ENCODE peak calls at places on chromosomes 11 and 22, in ten cellular contexts. One of them, this sample, is unnamed.

GRCh38 chr11:61869636-61870428 is 21.5 kb downstream of the FADS3 start:
- DNase-seq in HEK293T: no peak
- DNase-seq in skeletal muscle cell: no peak
- DNase-seq in HTR-8/SVneo: no peak
- DNase-seq in Kasumi-1: no peak
- DNase-seq in upper lobe of right lung: no peak
- DNase-seq in activated T-helper 1 cell treated with anti-CD3 and anti-CD28 coated beads, Interleukin-12 subunit alpha, Interleukin-12 subunit beta, Interleukin-2, Interleukin-4 antibody, amounts not matched to agents 30 ng/mL and 10 ng/mL and 1 ng/mL, durations not matched to agents 14 hours and 24 hours and 36 hours: no peak
- DNase-seq in neural progenitor cell: peak; percentile 28
- DNase-seq in endothelial cell: no peak
- DNase-seq in stimulated activated CD4-positive, alpha-beta T cell treated with anti-CD3 and anti-CD28 coated beads, Interleukin-2, amount 100 ng/mL, for 48 hours: no peak
- DNase-seq in this sample: no peak

GRCh38 chr22:43967069-43967468 is 11.8 kb downstream of the SAMM50 start:
- DNase-seq in HEK293T: no peak
- DNase-seq in skeletal muscle cell: no peak
- DNase-seq in HTR-8/SVneo: no peak
- DNase-seq in Kasumi-1: no peak
- DNase-seq in upper lobe of right lung: no peak
- DNase-seq in activated T-helper 1 cell treated with anti-CD3 and anti-CD28 coated beads, Interleukin-12 subunit alpha, Interleukin-12 subunit beta, Interleukin-2, Interleukin-4 antibody, amounts not matched to agents 30 ng/mL and 10 ng/mL and 1 ng/mL, durations not matched to agents 14 hours and 24 hours and 36 hours: no peak
- DNase-seq in neural progenitor cell: no peak
- DNase-seq in endothelial cell: no peak
- DNase-seq in stimulated activated CD4-positive, alpha-beta T cell treated with anti-CD3 and anti-CD28 coated beads, Interleukin-2, amount 100 ng/mL, for 48 hours: no peak
- DNase-seq in this sample: no peak

GRCh38 chr22:17430298-17430900 is 61.1 kb downstream of the CECR2 start:
- DNase-seq in HEK293T: no peak
- DNase-seq in skeletal muscle cell: peak; percentile 75
- DNase-seq in HTR-8/SVneo: no peak
- DNase-seq in Kasumi-1: no peak
- DNase-seq in upper lobe of right lung: no peak
- DNase-seq in activated T-helper 1 cell treated with anti-CD3 and anti-CD28 coated beads, Interleukin-12 subunit alpha, Interleukin-12 subunit beta, Interleukin-2, Interleukin-4 antibody, amounts not matched to agents 30 ng/mL and 10 ng/mL and 1 ng/mL, durations not matched to agents 14 hours and 24 hours and 36 hours: no peak
- DNase-seq in neural progenitor cell: no peak
- DNase-seq in endothelial cell: no peak
- DNase-seq in stimulated activated CD4-positive, alpha-beta T cell treated with anti-CD3 and anti-CD28 coated beads, Interleukin-2, amount 100 ng/mL, for 48 hours: no peak
- DNase-seq in this sample: no peak

GRCh38 chr22:24011735-24012068 is 598 bp downstream of the CABIN1 start:
- DNase-seq in HEK293T: peak; percentile 35
- DNase-seq in skeletal muscle cell: no peak
- DNase-seq in HTR-8/SVneo: no peak
- DNase-seq in Kasumi-1: peak; percentile 15
- DNase-seq in upper lobe of right lung: no peak
- DNase-seq in activated T-helper 1 cell treated with anti-CD3 and anti-CD28 coated beads, Interleukin-12 subunit alpha, Interleukin-12 subunit beta, Interleukin-2, Interleukin-4 antibody, amounts not matched to agents 30 ng/mL and 10 ng/mL and 1 ng/mL, durations not matched to agents 14 hours and 24 hours and 36 hours: no peak
- DNase-seq in neural progenitor cell: no peak
- DNase-seq in endothelial cell: no peak
- DNase-seq in stimulated activated CD4-positive, alpha-beta T cell treated with anti-CD3 and anti-CD28 coated beads, Interleukin-2, amount 100 ng/mL, for 48 hours: no peak
- DNase-seq in this sample: no peak

GRCh38 chr11:12503886-12504285 is 126.5 kb downstream of the PARVA start:
- DNase-seq in HEK293T: no peak
- DNase-seq in skeletal muscle cell: no peak
- DNase-seq in HTR-8/SVneo: no peak
- DNase-seq in Kasumi-1: no peak
- DNase-seq in upper lobe of right lung: no peak
- DNase-seq in activated T-helper 1 cell treated with anti-CD3 and anti-CD28 coated beads, Interleukin-12 subunit alpha, Interleukin-12 subunit beta, Interleukin-2, Interleukin-4 antibody, amounts not matched to agents 30 ng/mL and 10 ng/mL and 1 ng/mL, durations not matched to agents 14 hours and 24 hours and 36 hours: no peak
- DNase-seq in neural progenitor cell: no peak
- DNase-seq in endothelial cell: no peak
- DNase-seq in stimulated activated CD4-positive, alpha-beta T cell treated with anti-CD3 and anti-CD28 coated beads, Interleukin-2, amount 100 ng/mL, for 48 hours: no peak
- DNase-seq in this sample: no peak

GRCh38 chr11:76616676-76617552 is 53.6 kb downstream of the LRRC32 start:
- DNase-seq in HEK293T: no peak
- DNase-seq in skeletal muscle cell: no peak
- DNase-seq in HTR-8/SVneo: no peak
- DNase-seq in Kasumi-1: no peak
- DNase-seq in upper lobe of right lung: no peak
- DNase-seq in activated T-helper 1 cell treated with anti-CD3 and anti-CD28 coated beads, Interleukin-12 subunit alpha, Interleukin-12 subunit beta, Interleukin-2, Interleukin-4 antibody, amounts not matched to agents 30 ng/mL and 10 ng/mL and 1 ng/mL, durations not matched to agents 14 hours and 24 hours and 36 hours: no peak
- DNase-seq in neural progenitor cell: no peak
- DNase-seq in endothelial cell: no peak
- DNase-seq in stimulated activated CD4-positive, alpha-beta T cell treated with anti-CD3 and anti-CD28 coated beads, Interleukin-2, amount 100 ng/mL, for 48 hours: no peak
- DNase-seq in this sample: no peak

GRCh38 chr11:94170953-94171352 is 42.3 kb downstream of the PANX1 start:
- DNase-seq in HEK293T: no peak
- DNase-seq in skeletal muscle cell: no peak
- DNase-seq in HTR-8/SVneo: no peak
- DNase-seq in Kasumi-1: no peak
- DNase-seq in upper lobe of right lung: no peak
- DNase-seq in activated T-helper 1 cell treated with anti-CD3 and anti-CD28 coated beads, Interleukin-12 subunit alpha, Interleukin-12 subunit beta, Interleukin-2, Interleukin-4 antibody, amounts not matched to agents 30 ng/mL and 10 ng/mL and 1 ng/mL, durations not matched to agents 14 hours and 24 hours and 36 hours: no peak
- DNase-seq in neural progenitor cell: no peak
- DNase-seq in endothelial cell: no peak
- DNase-seq in stimulated activated CD4-positive, alpha-beta T cell treated with anti-CD3 and anti-CD28 coated beads, Interleukin-2, amount 100 ng/mL, for 48 hours: no peak
- DNase-seq in this sample: no peak

GRCh38 chr22:23127055-23127756 is 14.6 kb downstream of the RSPH14 start:
- DNase-seq in HEK293T: no peak
- DNase-seq in skeletal muscle cell: no peak
- DNase-seq in HTR-8/SVneo: no peak
- DNase-seq in Kasumi-1: no peak
- DNase-seq in upper lobe of right lung: no peak
- DNase-seq in activated T-helper 1 cell treated with anti-CD3 and anti-CD28 coated beads, Interleukin-12 subunit alpha, Interleukin-12 subunit beta, Interleukin-2, Interleukin-4 antibody, amounts not matched to agents 30 ng/mL and 10 ng/mL and 1 ng/mL, durations not matched to agents 14 hours and 24 hours and 36 hours: no peak
- DNase-seq in neural progenitor cell: no peak
- DNase-seq in endothelial cell: no peak
- DNase-seq in stimulated activated CD4-positive, alpha-beta T cell treated with anti-CD3 and anti-CD28 coated beads, Interleukin-2, amount 100 ng/mL, for 48 hours: no peak
- DNase-seq in this sample: no peak

GRCh38 chr11:77909277-77909676 is 85.2 kb downstream of the INTS4 start:
- DNase-seq in HEK293T: no peak
- DNase-seq in skeletal muscle cell: no peak
- DNase-seq in HTR-8/SVneo: no peak
- DNase-seq in Kasumi-1: no peak
- DNase-seq in upper lobe of right lung: no peak
- DNase-seq in activated T-helper 1 cell treated with anti-CD3 and anti-CD28 coated beads, Interleukin-12 subunit alpha, Interleukin-12 subunit beta, Interleukin-2, Interleukin-4 antibody, amounts not matched to agents 30 ng/mL and 10 ng/mL and 1 ng/mL, durations not matched to agents 14 hours and 24 hours and 36 hours: no peak
- DNase-seq in neural progenitor cell: no peak
- DNase-seq in endothelial cell: no peak
- DNase-seq in stimulated activated CD4-positive, alpha-beta T cell treated with anti-CD3 and anti-CD28 coated beads, Interleukin-2, amount 100 ng/mL, for 48 hours: no peak
- DNase-seq in this sample: no peak

GRCh38 chr11:12094872-12095800 is 15.3 kb upstream of the MICAL2 start:
- DNase-seq in HEK293T: no peak
- DNase-seq in skeletal muscle cell: no peak
- DNase-seq in HTR-8/SVneo: no peak
- DNase-seq in Kasumi-1: peak; percentile 70
- DNase-seq in upper lobe of right lung: no peak
- DNase-seq in activated T-helper 1 cell treated with anti-CD3 and anti-CD28 coated beads, Interleukin-12 subunit alpha, Interleukin-12 subunit beta, Interleukin-2, Interleukin-4 antibody, amounts not matched to agents 30 ng/mL and 10 ng/mL and 1 ng/mL, durations not matched to agents 14 hours and 24 hours and 36 hours: no peak
- DNase-seq in neural progenitor cell: no peak
- DNase-seq in endothelial cell: no peak
- DNase-seq in stimulated activated CD4-positive, alpha-beta T cell treated with anti-CD3 and anti-CD28 coated beads, Interleukin-2, amount 100 ng/mL, for 48 hours: no peak
- DNase-seq in this sample: no peak

GRCh38 chr22:37198290-37199102 is 10.4 kb upstream of the C1QTNF6 start:
- DNase-seq in HEK293T: peak; percentile 86
- DNase-seq in skeletal muscle cell: no peak
- DNase-seq in HTR-8/SVneo: peak; percentile 67
- DNase-seq in Kasumi-1: peak; percentile 60
- DNase-seq in upper lobe of right lung: peak; percentile 94
- DNase-seq in activated T-helper 1 cell treated with anti-CD3 and anti-CD28 coated beads, Interleukin-12 subunit alpha, Interleukin-12 subunit beta, Interleukin-2, Interleukin-4 antibody, amounts not matched to agents 30 ng/mL and 10 ng/mL and 1 ng/mL, durations not matched to agents 14 hours and 24 hours and 36 hours: peak; percentile 82
- DNase-seq in neural progenitor cell: peak; percentile 88
- DNase-seq in endothelial cell: peak; percentile 91
- DNase-seq in stimulated activated CD4-positive, alpha-beta T cell treated with anti-CD3 and anti-CD28 coated beads, Interleukin-2, amount 100 ng/mL, for 48 hours: peak; percentile 98
- DNase-seq in this sample: peak; percentile 91

GRCh38 chr11:75858613-75859012 is 43.6 kb downstream of the UVRAG start:
- DNase-seq in HEK293T: no peak
- DNase-seq in skeletal muscle cell: peak; percentile 18
- DNase-seq in HTR-8/SVneo: no peak
- DNase-seq in Kasumi-1: no peak
- DNase-seq in upper lobe of right lung: no peak
- DNase-seq in activated T-helper 1 cell treated with anti-CD3 and anti-CD28 coated beads, Interleukin-12 subunit alpha, Interleukin-12 subunit beta, Interleukin-2, Interleukin-4 antibody, amounts not matched to agents 30 ng/mL and 10 ng/mL and 1 ng/mL, durations not matched to agents 14 hours and 24 hours and 36 hours: no peak
- DNase-seq in neural progenitor cell: no peak
- DNase-seq in endothelial cell: no peak
- DNase-seq in stimulated activated CD4-positive, alpha-beta T cell treated with anti-CD3 and anti-CD28 coated beads, Interleukin-2, amount 100 ng/mL, for 48 hours: no peak
- DNase-seq in this sample: no peak

GRCh38 chr11:2466869-2467694 is 22.3 kb downstream of the KCNQ1 start:
- DNase-seq in HEK293T: no peak
- DNase-seq in skeletal muscle cell: no peak
- DNase-seq in HTR-8/SVneo: no peak
- DNase-seq in Kasumi-1: peak; percentile 78
- DNase-seq in upper lobe of right lung: peak; percentile 61
- DNase-seq in activated T-helper 1 cell treated with anti-CD3 and anti-CD28 coated beads, Interleukin-12 subunit alpha, Interleukin-12 subunit beta, Interleukin-2, Interleukin-4 antibody, amounts not matched to agents 30 ng/mL and 10 ng/mL and 1 ng/mL, durations not matched to agents 14 hours and 24 hours and 36 hours: peak; percentile 61
- DNase-seq in neural progenitor cell: no peak
- DNase-seq in endothelial cell: no peak
- DNase-seq in stimulated activated CD4-positive, alpha-beta T cell treated with anti-CD3 and anti-CD28 coated beads, Interleukin-2, amount 100 ng/mL, for 48 hours: no peak
- DNase-seq in this sample: peak; percentile 11

GRCh38 chr11:120022617-120023016 is 115.3 kb downstream of the TRIM29 start:
- DNase-seq in HEK293T: no peak
- DNase-seq in skeletal muscle cell: no peak
- DNase-seq in HTR-8/SVneo: no peak
- DNase-seq in Kasumi-1: no peak
- DNase-seq in upper lobe of right lung: no peak
- DNase-seq in activated T-helper 1 cell treated with anti-CD3 and anti-CD28 coated beads, Interleukin-12 subunit alpha, Interleukin-12 subunit beta, Interleukin-2, Interleukin-4 antibody, amounts not matched to agents 30 ng/mL and 10 ng/mL and 1 ng/mL, durations not matched to agents 14 hours and 24 hours and 36 hours: no peak
- DNase-seq in neural progenitor cell: no peak
- DNase-seq in endothelial cell: no peak
- DNase-seq in stimulated activated CD4-positive, alpha-beta T cell treated with anti-CD3 and anti-CD28 coated beads, Interleukin-2, amount 100 ng/mL, for 48 hours: no peak
- DNase-seq in this sample: no peak

GRCh38 chr11:75913984-75914383 is 99.0 kb downstream of the UVRAG start:
- DNase-seq in HEK293T: no peak
- DNase-seq in skeletal muscle cell: no peak
- DNase-seq in HTR-8/SVneo: no peak
- DNase-seq in Kasumi-1: no peak
- DNase-seq in upper lobe of right lung: no peak
- DNase-seq in activated T-helper 1 cell treated with anti-CD3 and anti-CD28 coated beads, Interleukin-12 subunit alpha, Interleukin-12 subunit beta, Interleukin-2, Interleukin-4 antibody, amounts not matched to agents 30 ng/mL and 10 ng/mL and 1 ng/mL, durations not matched to agents 14 hours and 24 hours and 36 hours: no peak
- DNase-seq in neural progenitor cell: no peak
- DNase-seq in endothelial cell: no peak
- DNase-seq in stimulated activated CD4-positive, alpha-beta T cell treated with anti-CD3 and anti-CD28 coated beads, Interleukin-2, amount 100 ng/mL, for 48 hours: no peak
- DNase-seq in this sample: no peak

GRCh38 chr22:36385491-36386350 is 2.0 kb downstream of the MYH9 start:
- DNase-seq in HEK293T: no peak
- DNase-seq in skeletal muscle cell: no peak
- DNase-seq in HTR-8/SVneo: no peak
- DNase-seq in Kasumi-1: no peak
- DNase-seq in upper lobe of right lung: peak; percentile 88
- DNase-seq in activated T-helper 1 cell treated with anti-CD3 and anti-CD28 coated beads, Interleukin-12 subunit alpha, Interleukin-12 subunit beta, Interleukin-2, Interleukin-4 antibody, amounts not matched to agents 30 ng/mL and 10 ng/mL and 1 ng/mL, durations not matched to agents 14 hours and 24 hours and 36 hours: peak; percentile 29
- DNase-seq in neural progenitor cell: peak; percentile 67
- DNase-seq in endothelial cell: no peak
- DNase-seq in stimulated activated CD4-positive, alpha-beta T cell treated with anti-CD3 and anti-CD28 coated beads, Interleukin-2, amount 100 ng/mL, for 48 hours: peak; percentile 53
- DNase-seq in this sample: no peak

GRCh38 chr11:1514349-1515061 is 27.9 kb upstream of the MOB2 start:
- DNase-seq in HEK293T: no peak
- DNase-seq in skeletal muscle cell: no peak
- DNase-seq in HTR-8/SVneo: no peak
- DNase-seq in Kasumi-1: no peak
- DNase-seq in upper lobe of right lung: no peak
- DNase-seq in activated T-helper 1 cell treated with anti-CD3 and anti-CD28 coated beads, Interleukin-12 subunit alpha, Interleukin-12 subunit beta, Interleukin-2, Interleukin-4 antibody, amounts not matched to agents 30 ng/mL and 10 ng/mL and 1 ng/mL, durations not matched to agents 14 hours and 24 hours and 36 hours: no peak
- DNase-seq in neural progenitor cell: no peak
- DNase-seq in endothelial cell: no peak
- DNase-seq in stimulated activated CD4-positive, alpha-beta T cell treated with anti-CD3 and anti-CD28 coated beads, Interleukin-2, amount 100 ng/mL, for 48 hours: no peak
- DNase-seq in this sample: no peak

GRCh38 chr22:49737101-49737551 is 90.5 kb downstream of the BRD1 start:
- DNase-seq in HEK293T: no peak
- DNase-seq in skeletal muscle cell: no peak
- DNase-seq in HTR-8/SVneo: no peak
- DNase-seq in Kasumi-1: no peak
- DNase-seq in upper lobe of right lung: peak; percentile 51
- DNase-seq in activated T-helper 1 cell treated with anti-CD3 and anti-CD28 coated beads, Interleukin-12 subunit alpha, Interleukin-12 subunit beta, Interleukin-2, Interleukin-4 antibody, amounts not matched to agents 30 ng/mL and 10 ng/mL and 1 ng/mL, durations not matched to agents 14 hours and 24 hours and 36 hours: no peak
- DNase-seq in neural progenitor cell: no peak
- DNase-seq in endothelial cell: no peak
- DNase-seq in stimulated activated CD4-positive, alpha-beta T cell treated with anti-CD3 and anti-CD28 coated beads, Interleukin-2, amount 100 ng/mL, for 48 hours: no peak
- DNase-seq in this sample: no peak

GRCh38 chr22:46058591-46059519 is 81.9 kb upstream of the WNT7B start:
- DNase-seq in HEK293T: no peak
- DNase-seq in skeletal muscle cell: no peak
- DNase-seq in HTR-8/SVneo: no peak
- DNase-seq in Kasumi-1: no peak
- DNase-seq in upper lobe of right lung: peak; percentile 66
- DNase-seq in activated T-helper 1 cell treated with anti-CD3 and anti-CD28 coated beads, Interleukin-12 subunit alpha, Interleukin-12 subunit beta, Interleukin-2, Interleukin-4 antibody, amounts not matched to agents 30 ng/mL and 10 ng/mL and 1 ng/mL, durations not matched to agents 14 hours and 24 hours and 36 hours: no peak
- DNase-seq in neural progenitor cell: no peak
- DNase-seq in endothelial cell: no peak
- DNase-seq in stimulated activated CD4-positive, alpha-beta T cell treated with anti-CD3 and anti-CD28 coated beads, Interleukin-2, amount 100 ng/mL, for 48 hours: no peak
- DNase-seq in this sample: no peak

GRCh38 chr22:43128928-43129424 is 14.2 kb downstream of the MCAT start:
- DNase-seq in HEK293T: no peak
- DNase-seq in skeletal muscle cell: no peak
- DNase-seq in HTR-8/SVneo: no peak
- DNase-seq in Kasumi-1: no peak
- DNase-seq in upper lobe of right lung: no peak
- DNase-seq in activated T-helper 1 cell treated with anti-CD3 and anti-CD28 coated beads, Interleukin-12 subunit alpha, Interleukin-12 subunit beta, Interleukin-2, Interleukin-4 antibody, amounts not matched to agents 30 ng/mL and 10 ng/mL and 1 ng/mL, durations not matched to agents 14 hours and 24 hours and 36 hours: no peak
- DNase-seq in neural progenitor cell: no peak
- DNase-seq in endothelial cell: no peak
- DNase-seq in stimulated activated CD4-positive, alpha-beta T cell treated with anti-CD3 and anti-CD28 coated beads, Interleukin-2, amount 100 ng/mL, for 48 hours: no peak
- DNase-seq in this sample: no peak

GRCh38 chr11:120180571-120181445 is 30.0 kb upstream of the OAF start:
- DNase-seq in HEK293T: no peak
- DNase-seq in skeletal muscle cell: peak; percentile 40
- DNase-seq in HTR-8/SVneo: peak; percentile 30
- DNase-seq in Kasumi-1: no peak
- DNase-seq in upper lobe of right lung: peak; percentile 31
- DNase-seq in activated T-helper 1 cell treated with anti-CD3 and anti-CD28 coated beads, Interleukin-12 subunit alpha, Interleukin-12 subunit beta, Interleukin-2, Interleukin-4 antibody, amounts not matched to agents 30 ng/mL and 10 ng/mL and 1 ng/mL, durations not matched to agents 14 hours and 24 hours and 36 hours: no peak
- DNase-seq in neural progenitor cell: peak; percentile 86
- DNase-seq in endothelial cell: no peak
- DNase-seq in stimulated activated CD4-positive, alpha-beta T cell treated with anti-CD3 and anti-CD28 coated beads, Interleukin-2, amount 100 ng/mL, for 48 hours: no peak
- DNase-seq in this sample: no peak

GRCh38 chr11:106202935-106203620 is 125.6 kb downstream of the AASDHPPT start:
- DNase-seq in HEK293T: no peak
- DNase-seq in skeletal muscle cell: no peak
- DNase-seq in HTR-8/SVneo: no peak
- DNase-seq in Kasumi-1: no peak
- DNase-seq in upper lobe of right lung: no peak
- DNase-seq in activated T-helper 1 cell treated with anti-CD3 and anti-CD28 coated beads, Interleukin-12 subunit alpha, Interleukin-12 subunit beta, Interleukin-2, Interleukin-4 antibody, amounts not matched to agents 30 ng/mL and 10 ng/mL and 1 ng/mL, durations not matched to agents 14 hours and 24 hours and 36 hours: no peak
- DNase-seq in neural progenitor cell: no peak
- DNase-seq in endothelial cell: no peak
- DNase-seq in stimulated activated CD4-positive, alpha-beta T cell treated with anti-CD3 and anti-CD28 coated beads, Interleukin-2, amount 100 ng/mL, for 48 hours: no peak
- DNase-seq in this sample: no peak

GRCh38 chr22:39117585-39118191 is 20.6 kb downstream of the APOBEC3H start:
- DNase-seq in HEK293T: peak; percentile 43
- DNase-seq in skeletal muscle cell: peak; percentile 20
- DNase-seq in HTR-8/SVneo: peak; percentile 39
- DNase-seq in Kasumi-1: peak; percentile 47
- DNase-seq in upper lobe of right lung: no peak
- DNase-seq in activated T-helper 1 cell treated with anti-CD3 and anti-CD28 coated beads, Interleukin-12 subunit alpha, Interleukin-12 subunit beta, Interleukin-2, Interleukin-4 antibody, amounts not matched to agents 30 ng/mL and 10 ng/mL and 1 ng/mL, durations not matched to agents 14 hours and 24 hours and 36 hours: peak; percentile 53
- DNase-seq in neural progenitor cell: peak; percentile 68
- DNase-seq in endothelial cell: peak; percentile 71
- DNase-seq in stimulated activated CD4-positive, alpha-beta T cell treated with anti-CD3 and anti-CD28 coated beads, Interleukin-2, amount 100 ng/mL, for 48 hours: peak; percentile 54
- DNase-seq in this sample: no peak

GRCh38 chr11:63480039-63480438 is 10.9 kb downstream of the PLAAT5 start:
- DNase-seq in HEK293T: no peak
- DNase-seq in skeletal muscle cell: no peak
- DNase-seq in HTR-8/SVneo: no peak
- DNase-seq in Kasumi-1: no peak
- DNase-seq in upper lobe of right lung: no peak
- DNase-seq in activated T-helper 1 cell treated with anti-CD3 and anti-CD28 coated beads, Interleukin-12 subunit alpha, Interleukin-12 subunit beta, Interleukin-2, Interleukin-4 antibody, amounts not matched to agents 30 ng/mL and 10 ng/mL and 1 ng/mL, durations not matched to agents 14 hours and 24 hours and 36 hours: no peak
- DNase-seq in neural progenitor cell: no peak
- DNase-seq in endothelial cell: no peak
- DNase-seq in stimulated activated CD4-positive, alpha-beta T cell treated with anti-CD3 and anti-CD28 coated beads, Interleukin-2, amount 100 ng/mL, for 48 hours: no peak
- DNase-seq in this sample: no peak

GRCh38 chr11:117011541-117011908 is 86.7 kb downstream of the SIK3 start:
- DNase-seq in HEK293T: no peak
- DNase-seq in skeletal muscle cell: peak; percentile 60
- DNase-seq in HTR-8/SVneo: no peak
- DNase-seq in Kasumi-1: no peak
- DNase-seq in upper lobe of right lung: no peak
- DNase-seq in activated T-helper 1 cell treated with anti-CD3 and anti-CD28 coated beads, Interleukin-12 subunit alpha, Interleukin-12 subunit beta, Interleukin-2, Interleukin-4 antibody, amounts not matched to agents 30 ng/mL and 10 ng/mL and 1 ng/mL, durations not matched to agents 14 hours and 24 hours and 36 hours: no peak
- DNase-seq in neural progenitor cell: no peak
- DNase-seq in endothelial cell: no peak
- DNase-seq in stimulated activated CD4-positive, alpha-beta T cell treated with anti-CD3 and anti-CD28 coated beads, Interleukin-2, amount 100 ng/mL, for 48 hours: no peak
- DNase-seq in this sample: no peak

GRCh38 chr11:134762248-134763029 is 350.4 kb upstream of the B3GAT1 start:
- DNase-seq in HEK293T: no peak
- DNase-seq in skeletal muscle cell: no peak
- DNase-seq in HTR-8/SVneo: no peak
- DNase-seq in Kasumi-1: no peak
- DNase-seq in upper lobe of right lung: no peak
- DNase-seq in activated T-helper 1 cell treated with anti-CD3 and anti-CD28 coated beads, Interleukin-12 subunit alpha, Interleukin-12 subunit beta, Interleukin-2, Interleukin-4 antibody, amounts not matched to agents 30 ng/mL and 10 ng/mL and 1 ng/mL, durations not matched to agents 14 hours and 24 hours and 36 hours: no peak
- DNase-seq in neural progenitor cell: no peak
- DNase-seq in endothelial cell: peak; percentile 15
- DNase-seq in stimulated activated CD4-positive, alpha-beta T cell treated with anti-CD3 and anti-CD28 coated beads, Interleukin-2, amount 100 ng/mL, for 48 hours: no peak
- DNase-seq in this sample: no peak

GRCh38 chr22:47333625-47334024 is 571.2 kb downstream of the TBC1D22A start:
- DNase-seq in HEK293T: no peak
- DNase-seq in skeletal muscle cell: no peak
- DNase-seq in HTR-8/SVneo: no peak
- DNase-seq in Kasumi-1: no peak
- DNase-seq in upper lobe of right lung: no peak
- DNase-seq in activated T-helper 1 cell treated with anti-CD3 and anti-CD28 coated beads, Interleukin-12 subunit alpha, Interleukin-12 subunit beta, Interleukin-2, Interleukin-4 antibody, amounts not matched to agents 30 ng/mL and 10 ng/mL and 1 ng/mL, durations not matched to agents 14 hours and 24 hours and 36 hours: no peak
- DNase-seq in neural progenitor cell: no peak
- DNase-seq in endothelial cell: no peak
- DNase-seq in stimulated activated CD4-positive, alpha-beta T cell treated with anti-CD3 and anti-CD28 coated beads, Interleukin-2, amount 100 ng/mL, for 48 hours: no peak
- DNase-seq in this sample: no peak

GRCh38 chr11:13304655-13305340 is 27.2 kb downstream of the BMAL1 start:
- DNase-seq in HEK293T: no peak
- DNase-seq in skeletal muscle cell: no peak
- DNase-seq in HTR-8/SVneo: no peak
- DNase-seq in Kasumi-1: no peak
- DNase-seq in upper lobe of right lung: no peak
- DNase-seq in activated T-helper 1 cell treated with anti-CD3 and anti-CD28 coated beads, Interleukin-12 subunit alpha, Interleukin-12 subunit beta, Interleukin-2, Interleukin-4 antibody, amounts not matched to agents 30 ng/mL and 10 ng/mL and 1 ng/mL, durations not matched to agents 14 hours and 24 hours and 36 hours: no peak
- DNase-seq in neural progenitor cell: no peak
- DNase-seq in endothelial cell: no peak
- DNase-seq in stimulated activated CD4-positive, alpha-beta T cell treated with anti-CD3 and anti-CD28 coated beads, Interleukin-2, amount 100 ng/mL, for 48 hours: no peak
- DNase-seq in this sample: no peak

This sample was measured in KG1.